ENCODE peak calls at places on chromosome 17, in ten cellular contexts. R is stimulated activated CD8-positive, alpha-beta memory T cell treated with anti-CD3 and anti-CD28 coated beads, Interleukin-4, amount 100 ng/mL, for 1 hour; Z is esophagus squamous epithelium; F is GOT3; L is activated CD4-positive, alpha-beta T cell treated with anti-CD3 and anti-CD28 coated beads for 36 hours; H is iPS-NIHi11; D is CMK; J is amniotic epithelial cell; E is iris pigment epithelial cell; X is Daoy. Y is an unnamed sample.

GRCh38 chr17:19294443-19294842 is 57.3 kb downstream of the EPN2 start:
- DNase-seq in R (no peak), Z (no peak), F (no peak), L (no peak), H (no peak), D (no peak), J (no peak), E (no peak), X (no peak), Y (no peak)

GRCh38 chr17:77836557-77837041 is 121.9 kb upstream of the TNRC6C start:
- DNase-seq in R (no peak), Z (no peak), F (no peak), L (peak), H (no peak), D (no peak), J (peak), E (peak), X (peak), Y (no peak)

GRCh38 chr17:80959330-80960036 is 32.2 kb upstream of the CHMP6 start:
- DNase-seq in R (no peak), Z (no peak), F (no peak), L (no peak), H (peak), D (no peak), J (no peak), E (peak), X (peak), Y (peak)

GRCh38 chr17:77233127-77233526 is 92.4 kb downstream of the SEC14L1 start:
- DNase-seq in R (no peak), Z (no peak), F (no peak), L (no peak), H (no peak), D (no peak), J (no peak), E (no peak), X (no peak), Y (no peak)

GRCh38 chr17:16943541-16944333 is 28.2 kb downstream of the TNFRSF13B start:
- DNase-seq in R (no peak), Z (no peak), F (no peak), L (no peak), H (no peak), D (no peak), J (no peak), E (no peak), X (no peak), Y (no peak)

GRCh38 chr17:44872131-44872768 is 24.6 kb downstream of the HIGD1B start:
- DNase-seq in R (no peak), Z (no peak), F (no peak), L (no peak), H (no peak), D (no peak), J (no peak), E (no peak), X (peak), Y (no peak)

GRCh38 chr17:49843774-49844350 is 4.0 kb downstream of the TAC4 start:
- DNase-seq in R (no peak), Z (no peak), F (no peak), L (peak), H (peak), D (no peak), J (peak), E (peak), X (no peak), Y (no peak)

GRCh38 chr17:78502611-78503148 is 74.5 kb downstream of the DNAH17 start:
- DNase-seq in R (no peak), Z (no peak), F (no peak), L (no peak), H (no peak), D (no peak), J (no peak), E (no peak), X (no peak), Y (no peak)

GRCh38 chr17:28567604-28568003 is 3.7 kb downstream of the PIGS start:
- DNase-seq in R (no peak), Z (no peak), F (no peak), L (no peak), H (no peak), D (no peak), J (no peak), E (no peak), X (no peak), Y (no peak)

GRCh38 chr17:64161380-64161779 is 31.4 kb upstream of the ERN1 start:
- DNase-seq in R (no peak), Z (no peak), F (no peak), L (no peak), H (no peak), D (no peak), J (no peak), E (no peak), X (no peak), Y (no peak)

GRCh38 chr17:46978489-46979022 is 497 bp downstream of the RPRML start:
- DNase-seq in R (no peak), Z (no peak), F (no peak), L (peak), H (no peak), D (no peak), J (no peak), E (no peak), X (peak), Y (no peak)

GRCh38 chr17:9648521-9649110 is 3.3 kb downstream of the USP43 start:
- DNase-seq in R (no peak), Z (no peak), F (no peak), L (no peak), H (no peak), D (no peak), J (no peak), E (peak), X (no peak), Y (no peak)

GRCh38 chr17:82098939-82099765 is 1.1 kb upstream of the FASN start:
- DNase-seq in R (no peak), Z (no peak), F (no peak), L (peak), H (peak), D (peak), J (no peak), E (no peak), X (no peak), Y (no peak)

GRCh38 chr17:71975331-71975801 is 145.5 kb upstream of the SOX9 start:
- DNase-seq in R (no peak), Z (no peak), F (peak), L (no peak), H (no peak), D (no peak), J (peak), E (peak), X (peak), Y (peak)

GRCh38 chr17:58250344-58251011 is 12.1 kb downstream of the LPO start:
- DNase-seq in R (no peak), Z (no peak), F (no peak), L (no peak), H (no peak), D (no peak), J (no peak), E (no peak), X (no peak), Y (no peak)

GRCh38 chr17:2181206-2181983 is 122.2 kb downstream of the SMG6 start:
- DNase-seq in R (no peak), Z (no peak), F (no peak), L (no peak), H (no peak), D (no peak), J (peak), E (peak), X (peak), Y (peak)

GRCh38 chr17:79558573-79558900 is 52.3 kb downstream of the RBFOX3 start:
- DNase-seq in R (no peak), Z (no peak), F (no peak), L (no peak), H (no peak), D (no peak), J (no peak), E (no peak), X (no peak), Y (no peak)

GRCh38 chr17:54013117-54013516 is 190.4 kb downstream of the KIF2B start:
- DNase-seq in R (no peak), Z (no peak), F (no peak), L (no peak), H (no peak), D (no peak), J (no peak), E (no peak), X (no peak), Y (no peak)

GRCh38 chr17:57477483-57478357 is 221.4 kb downstream of the MSI2 start:
- DNase-seq in R (no peak), Z (no peak), F (no peak), L (no peak), H (no peak), D (no peak), J (no peak), E (no peak), X (no peak), Y (no peak)

GRCh38 chr17:57868775-57869598 is 19.1 kb upstream of the MRPS23 start:
- DNase-seq in R (no peak), Z (no peak), F (no peak), L (no peak), H (no peak), D (no peak), J (no peak), E (no peak), X (no peak), Y (no peak)

GRCh38 chr17:17811381-17812210 is 25.2 kb downstream of the SREBF1 start:
- DNase-seq in R (no peak), Z (no peak), F (no peak), L (no peak), H (peak), D (no peak), J (peak), E (no peak), X (no peak), Y (no peak)

GRCh38 chr17:59893617-59894100 is 738 bp downstream of the RPS6KB1 start:
- DNase-seq in R (no peak), Z (no peak), F (no peak), L (peak), H (peak), D (peak), J (peak), E (peak), X (peak), Y (peak)

GRCh38 chr17:79970576-79971068 is 65.0 kb downstream of the TBC1D16 start:
- DNase-seq in R (no peak), Z (no peak), F (no peak), L (peak), H (peak), D (no peak), J (peak), E (peak), X (peak), Y (peak)

GRCh38 chr17:16415031-16415924 is at the start of gene TRPV2:
- DNase-seq in R (no peak), Z (no peak), F (no peak), L (peak), H (peak), D (no peak), J (no peak), E (no peak), X (no peak), Y (no peak)

GRCh38 chr17:69358688-69359596 is 32.0 kb upstream of the ABCA5 start:
- DNase-seq in R (no peak), Z (no peak), F (no peak), L (peak), H (peak), D (no peak), J (peak), E (no peak), X (no peak), Y (no peak)

GRCh38 chr17:8062435-8062806 is 23.6 kb downstream of the ALOX15B start:
- DNase-seq in R (no peak), Z (no peak), F (no peak), L (no peak), H (no peak), D (no peak), J (peak), E (peak), X (no peak), Y (no peak)

Y was measured in globus pallidus.